ENCODE peak calls at places on chromosomes 4 and X, in six cellular contexts. G, I, U, M, D and C are unnamed samples.

GRCh38 chr4:38017579-38017978 is 57.4 kb downstream of the PTTG2 start:
- DNase-seq in G (no peak), I (no peak), U (no peak), M (no peak), D (no peak), C (no peak)

GRCh38 chr4:98873059-98873458 is 55.9 kb downstream of the EIF4E start:
- DNase-seq in G (no peak), I (no peak), U (no peak), M (no peak), D (no peak), C (no peak)

GRCh38 chrX:12790878-12791252 is 347 bp upstream of the PRPS2 start:
- DNase-seq in G (no peak), I (no peak), U (no peak), M (no peak), D (no peak), C (no peak)

GRCh38 chr4:83197555-83198235 is 83.2 kb upstream of the PLAC8 start:
- DNase-seq in G (no peak), I (no peak), U (no peak), M (peak; percentile 80), D (no peak), C (no peak)

GRCh38 chr4:139167774-139168444 is 9.1 kb downstream of the ELF2 start:
- DNase-seq in G (no peak), I (peak; percentile 36), U (no peak), M (no peak), D (no peak), C (no peak)

GRCh38 chrX:67619253-67619652 is 75.4 kb downstream of the AR start:
- DNase-seq in G (no peak), I (peak; percentile 66), U (no peak), M (no peak), D (no peak), C (no peak)

GRCh38 chr4:121898150-121898549 is 27.9 kb upstream of the BBS7 start:
- DNase-seq in G (no peak), I (no peak), U (no peak), M (peak; percentile 12), D (no peak), C (no peak)

GRCh38 chrX:136710324-136710951 is 62.5 kb downstream of the CD40LG start:
- DNase-seq in G (no peak), I (peak; percentile 1), U (no peak), M (no peak), D (no peak), C (no peak)

GRCh38 chrX:50615570-50616158 is 145.0 kb upstream of the DGKK start:
- DNase-seq in G (no peak), I (no peak), U (no peak), M (no peak), D (no peak), C (no peak)

GRCh38 chrX:17082831-17083230 is 136.4 kb downstream of the REPS2 start:
- DNase-seq in G (no peak), I (peak; percentile 3), U (no peak), M (no peak), D (no peak), C (no peak)

GRCh38 chrX:31420711-31421151 is 348.9 kb upstream of the FTHL17 start:
- DNase-seq in G (no peak), I (no peak), U (no peak), M (no peak), D (no peak), C (no peak)

GRCh38 chr4:83323136-83323535 is 11.5 kb downstream of the HPSE start:
- DNase-seq in G (no peak), I (no peak), U (no peak), M (no peak), D (no peak), C (no peak)

GRCh38 chr4:139085141-139085540 is 69.6 kb downstream of the NOCT start:
- DNase-seq in G (no peak), I (peak; percentile 52), U (no peak), M (no peak), D (no peak), C (no peak)

GRCh38 chr4:81410695-81411094 is 61.0 kb downstream of the RASGEF1B start:
- DNase-seq in G (no peak), I (no peak), U (no peak), M (no peak), D (no peak), C (no peak)

GRCh38 chr4:77305766-77306165 is 148.8 kb downstream of the CCNG2 start:
- DNase-seq in G (no peak), I (no peak), U (no peak), M (no peak), D (no peak), C (no peak)

GRCh38 chr4:88320780-88321373 is 36.5 kb upstream of the PPM1K start:
- DNase-seq in G (no peak), I (peak; percentile 4), U (no peak), M (peak; percentile 38), D (peak; percentile 83), C (peak; percentile 15)

GRCh38 chr4:184446132-184446531 is 28.2 kb downstream of the IRF2 start:
- DNase-seq in G (no peak), I (no peak), U (no peak), M (no peak), D (no peak), C (no peak)

GRCh38 chrX:9164535-9165425 is 130.9 kb upstream of the FAM9B start:
- DNase-seq in G (no peak), I (no peak), U (no peak), M (no peak), D (no peak), C (no peak)

GRCh38 chr4:24973471-24974251 is 57.1 kb downstream of the LGI2 start:
- DNase-seq in G (no peak), I (no peak), U (peak; percentile 28), M (peak; percentile 44), D (no peak), C (peak; percentile 26)

GRCh38 chrX:3094261-3094660 is 53.0 kb downstream of the ARSF start:
- DNase-seq in G (no peak), I (no peak), U (no peak), M (peak; percentile 9), D (no peak), C (no peak)

GRCh38 chrX:70066646-70067045 is 4.4 kb downstream of the OTUD6A start:
- DNase-seq in G (no peak), I (no peak), U (no peak), M (no peak), D (no peak), C (no peak)

DNA sequence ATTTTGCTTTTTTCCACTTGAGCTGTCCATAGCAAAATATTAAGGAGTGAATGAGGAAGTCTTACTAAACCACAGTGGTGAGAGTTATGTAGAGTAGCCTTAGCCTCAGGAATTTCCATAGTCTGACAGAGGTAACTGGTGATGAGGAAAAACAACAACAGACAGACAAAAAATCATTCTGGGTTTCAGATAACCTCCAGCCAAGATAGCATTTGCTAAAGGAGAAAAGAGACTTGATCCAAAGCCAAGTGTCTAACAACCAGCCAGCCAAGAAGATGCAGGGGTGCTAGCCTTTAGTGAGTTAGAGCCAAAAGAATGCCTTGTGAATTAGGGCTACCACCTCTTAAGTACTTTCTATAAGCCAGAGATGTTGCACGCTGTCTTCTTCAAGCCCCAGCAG is 478.0 kb upstream of the CPEB2 start:
- DNase-seq in G (no peak), I (no peak), U (no peak), M (no peak), D (no peak), C (no peak)
- H3K9me3 ChIP-seq in G (no peaks in the 10 kb centered on the region), I (no peaks in the 10 kb centered on the region), U (no peaks in the 10 kb centered on the region), M (no peaks in the 10 kb centered on the region), D (no peaks in the 10 kb centered on the region), C (no peaks in the 10 kb centered on the region)

GRCh38 chrX:23786268-23786815 is 3.4 kb downstream of the SAT1 start:
- DNase-seq in G (no peak), I (peak; percentile 49), U (no peak), M (no peak), D (no peak), C (no peak)

GRCh38 chrX:23785564-23785963 is 2.6 kb downstream of the SAT1 start:
- DNase-seq in G (no peak), I (peak; percentile 9), U (no peak), M (no peak), D (no peak), C (no peak)

GRCh38 chrX:23782863-23783568 is at the start of gene SAT1:
- DNase-seq in G (peak; percentile 98), I (peak; percentile 92), U (peak; percentile 95), M (peak; percentile 96), D (peak; percentile 65), C (peak; percentile 95)

GRCh38 chrX:23783569-23784486 is 855 bp downstream of the SAT1 start:
- DNase-seq in G (no peak), I (peak; percentile 19), U (no peak), M (no peak), D (no peak), C (no peak)

DNA sequence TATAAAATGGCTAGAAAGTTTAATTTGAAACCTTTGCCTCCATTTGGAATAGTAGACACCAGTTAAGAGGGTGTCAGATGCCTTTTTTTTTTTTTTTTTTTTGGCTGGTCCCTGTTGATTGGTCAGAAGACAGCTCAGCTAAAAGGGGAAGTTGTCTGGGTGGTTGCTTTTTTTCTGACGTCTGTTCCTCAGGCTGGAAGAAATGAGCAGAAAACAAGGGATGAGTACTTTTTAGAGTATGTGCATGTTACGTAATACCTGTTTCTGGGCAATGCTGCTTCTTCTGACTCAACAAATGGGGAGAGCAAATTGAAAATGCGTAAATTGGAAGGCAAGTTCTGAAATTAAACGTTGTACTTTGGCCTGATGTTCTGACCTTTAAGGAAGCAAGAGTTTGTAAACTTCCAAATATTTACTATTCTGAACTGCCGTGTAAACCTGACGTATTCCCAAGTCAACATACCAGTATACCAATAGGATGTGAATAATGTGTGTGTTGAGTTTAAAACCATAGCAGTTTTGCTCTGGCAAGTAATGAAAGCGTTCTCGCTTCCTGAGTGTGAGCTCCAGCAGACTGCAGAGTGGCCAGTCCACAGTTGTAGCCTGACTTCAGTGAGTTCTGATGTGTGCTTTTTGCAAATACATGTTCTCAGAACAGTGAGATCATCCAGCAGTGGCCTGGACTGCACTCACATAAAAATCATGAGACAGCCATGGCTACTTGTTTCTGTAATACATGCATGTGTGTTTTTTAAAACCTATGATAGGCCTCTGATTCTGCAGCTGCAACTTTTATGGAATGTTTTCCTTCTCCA is 1.7 kb downstream of the SAT1 start:
- DNase-seq in G (no peak), I (peak; percentile 39), U (no peak), M (no peak), D (no peak), C (no peak)
- TF ChIP-seq POLR2A in G (no peak), I (peak; percentile 43), U (no peak), M (peak; percentile 13), D (peak; percentile 50), C (no peak)

GRCh38 chr4:133776503-133776902 is 425.1 kb downstream of the PABPC4L start:
- DNase-seq in G (no peak), I (no peak), U (no peak), M (no peak), D (no peak), C (no peak)
- H3K9me3 ChIP-seq in G (peaks cover 3% of the 10 kb centered on the region), I (no peaks in the 10 kb centered on the region), U (peaks cover 5% of the 10 kb centered on the region), M (no peaks in the 10 kb centered on the region), D (no peaks in the 10 kb centered on the region), C (no peaks in the 10 kb centered on the region)

DNA sequence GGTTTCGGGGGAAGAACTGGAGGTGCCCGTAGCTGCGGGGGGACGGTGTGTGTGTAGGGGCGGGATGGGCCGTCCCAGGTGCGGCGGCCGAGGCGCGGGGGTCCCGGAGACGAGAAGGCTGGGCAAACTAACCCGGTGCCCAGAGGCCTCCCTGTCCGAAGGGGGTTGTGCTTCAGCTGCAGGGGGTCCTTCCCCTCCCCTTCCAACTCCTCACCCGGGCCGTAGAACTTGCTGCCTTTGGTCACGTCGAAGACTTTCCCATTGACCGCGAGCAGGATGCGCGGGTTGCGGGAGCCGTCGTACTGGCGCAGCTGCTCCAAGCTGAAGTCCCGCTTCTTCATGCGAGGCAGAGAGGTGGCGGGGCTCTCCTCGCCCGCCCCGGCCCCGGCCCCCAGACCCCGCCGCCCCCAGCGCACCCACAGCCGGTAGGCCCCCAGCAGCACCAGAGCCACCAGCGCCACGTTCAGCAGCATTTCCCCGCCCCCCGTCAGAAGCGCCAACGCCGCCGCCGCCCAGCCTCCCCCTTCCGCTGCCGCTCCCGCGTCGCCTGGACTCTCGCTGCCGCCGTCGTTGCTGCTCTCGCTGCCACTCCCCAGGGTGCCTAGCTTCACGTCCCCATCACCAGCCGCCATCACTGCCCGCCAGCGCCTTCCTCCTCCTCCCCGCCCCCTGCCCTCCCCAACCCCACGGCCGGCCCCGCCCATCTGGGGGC is at the start of gene PGRMC2:
- DNase-seq in G (peak; percentile 82), I (no peak), U (peak; percentile 26), M (peak; percentile 53), D (no peak), C (no peak)
- TF ChIP-seq POLR2A in G (peak; percentile 24), I (peak; percentile 29), U (no peak), M (peak; percentile 73), D (peak; percentile 52), C (peak; percentile 55)